ENCODE peak calls at places on chromosomes 13 and 19, in nine cellular contexts. S, M, Q, E, T, U, L, F and I are unnamed samples.

GRCh38 chr19:29724102-29724641 is 9.1 kb upstream of the C19orf12 start:
- DNase-seq in T (no peak), E (no peak), M (no peak), U (no peak), S (peak), F (no peak), L (no peak), Q (no peak), I (peak)

GRCh38 chr13:99178636-99179035 is 22.0 kb upstream of the UBAC2 start:
- DNase-seq in E (no peak), Q (no peak), M (no peak), U (no peak), L (no peak), T (no peak), S (no peak), F (peak), I (peak)

GRCh38 chr19:54631489-54631888 is 1.2 kb downstream of the LILRB1 start:
- DNase-seq in Q (no peak), F (no peak), T (no peak), L (no peak), E (no peak), S (no peak), M (no peak), U (no peak), I (no peak)

GRCh38 chr13:104008571-104009435 is 942.6 kb upstream of the SLC10A2 start:
- DNase-seq in M (no peak), U (no peak), Q (no peak), F (peak), L (no peak), T (no peak), E (no peak), S (no peak), I (peak)

GRCh38 chr19:16190198-16190597 is 5.0 kb downstream of the FAM32A start:
- DNase-seq in F (no peak), S (no peak), L (no peak), M (no peak), E (no peak), U (no peak), T (no peak), Q (no peak), I (no peak)

GRCh38 chr13:105979131-105979530 is 556.3 kb downstream of the EFNB2 start:
- DNase-seq in M (no peak), T (no peak), L (no peak), E (no peak), Q (no peak), F (no peak), U (no peak), S (no peak), I (no peak)

GRCh38 chr13:98156259-98156658 is 13.4 kb downstream of the FARP1 start:
- DNase-seq in F (no peak), S (no peak), T (no peak), Q (no peak), L (no peak), E (no peak), M (no peak), U (no peak), I (no peak)

GRCh38 chr19:6535558-6536137 is 4.8 kb downstream of the TNFSF9 start:
- DNase-seq in S (no peak), U (no peak), T (no peak), E (no peak), F (no peak), Q (no peak), L (no peak), M (no peak), I (no peak)

GRCh38 chr13:100394005-100394695 is 194.4 kb downstream of the GGACT start:
- DNase-seq in T (no peak), L (no peak), S (peak), Q (peak), U (no peak), F (peak), M (no peak), E (no peak), I (peak)

GRCh38 chr19:13881231-13881691 is 4.3 kb downstream of the NANOS3 start:
- DNase-seq in L (no peak), M (no peak), Q (no peak), T (no peak), F (no peak), S (peak), E (no peak), U (no peak), I (peak)

GRCh38 chr13:52001120-52001731 is 10.0 kb downstream of the ATP7B start:
- DNase-seq in M (no peak), F (peak), T (no peak), U (no peak), Q (no peak), S (peak), L (no peak), E (no peak), I (peak)